ENCODE peak calls at places on chromosomes 4 and X, in eight cellular contexts. One of them, this sample, is unnamed.

GRCh38 chrX:12002876-12003275 is 135.4 kb upstream of the FRMPD4 start:
- DNase-seq in cerebellum: no peak
- DNase-seq in BJ: no peak
- DNase-seq in astrocyte of the hippocampus: peak
- DNase-seq in H54: no peak
- DNase-seq in stimulated activated CD4-positive, alpha-beta T cell treated with anti-CD3 and anti-CD28 coated beads, TNF-alpha, amount 100 ng/mL, for 48 hours: no peak
- DNase-seq in GM20000: no peak
- DNase-seq in hippocampal formation: no peak
- DNase-seq in this sample: no peak

GRCh38 chr4:76783836-76784235 is 114.1 kb downstream of the SOWAHB start:
- DNase-seq in hippocampal formation: no peak
- DNase-seq in astrocyte of the hippocampus: peak
- DNase-seq in BJ: no peak
- DNase-seq in stimulated activated CD4-positive, alpha-beta T cell treated with anti-CD3 and anti-CD28 coated beads, TNF-alpha, amount 100 ng/mL, for 48 hours: no peak
- DNase-seq in GM20000: no peak
- DNase-seq in cerebellum: no peak
- DNase-seq in H54: no peak
- DNase-seq in this sample: no peak

GRCh38 chr4:141346144-141346543 is 125.4 kb downstream of the ZNF330 start:
- DNase-seq in astrocyte of the hippocampus: peak
- DNase-seq in GM20000: peak
- DNase-seq in cerebellum: peak
- DNase-seq in H54: no peak
- DNase-seq in stimulated activated CD4-positive, alpha-beta T cell treated with anti-CD3 and anti-CD28 coated beads, TNF-alpha, amount 100 ng/mL, for 48 hours: no peak
- DNase-seq in BJ: no peak
- DNase-seq in hippocampal formation: no peak
- DNase-seq in this sample: no peak

GRCh38 chr4:26717332-26717731 is 133.4 kb downstream of the TBC1D19 start:
- DNase-seq in hippocampal formation: no peak
- DNase-seq in cerebellum: no peak
- DNase-seq in stimulated activated CD4-positive, alpha-beta T cell treated with anti-CD3 and anti-CD28 coated beads, TNF-alpha, amount 100 ng/mL, for 48 hours: no peak
- DNase-seq in H54: no peak
- DNase-seq in astrocyte of the hippocampus: no peak
- DNase-seq in GM20000: no peak
- DNase-seq in BJ: peak
- DNase-seq in this sample: no peak

GRCh38 chr4:106628616-106629606 is 260.3 kb upstream of the GIMD1 start:
- DNase-seq in astrocyte of the hippocampus: no peak
- DNase-seq in BJ: no peak
- DNase-seq in GM20000: no peak
- DNase-seq in hippocampal formation: no peak
- DNase-seq in H54: no peak
- DNase-seq in stimulated activated CD4-positive, alpha-beta T cell treated with anti-CD3 and anti-CD28 coated beads, TNF-alpha, amount 100 ng/mL, for 48 hours: no peak
- DNase-seq in cerebellum: no peak
- DNase-seq in this sample: no peak

GRCh38 chrX:48683411-48683982 is at the start of gene WAS:
- DNase-seq in BJ: no peak
- DNase-seq in astrocyte of the hippocampus: no peak
- DNase-seq in hippocampal formation: no peak
- DNase-seq in GM20000: peak
- DNase-seq in cerebellum: no peak
- DNase-seq in stimulated activated CD4-positive, alpha-beta T cell treated with anti-CD3 and anti-CD28 coated beads, TNF-alpha, amount 100 ng/mL, for 48 hours: peak
- DNase-seq in H54: no peak
- DNase-seq in this sample: no peak

GRCh38 chrX:39674771-39675553 is 422.8 kb downstream of the BCOR start:
- DNase-seq in hippocampal formation: no peak
- DNase-seq in stimulated activated CD4-positive, alpha-beta T cell treated with anti-CD3 and anti-CD28 coated beads, TNF-alpha, amount 100 ng/mL, for 48 hours: no peak
- DNase-seq in BJ: no peak
- DNase-seq in GM20000: no peak
- DNase-seq in astrocyte of the hippocampus: no peak
- DNase-seq in cerebellum: no peak
- DNase-seq in H54: no peak
- DNase-seq in this sample: no peak

GRCh38 chr4:121360496-121360895 is 20.3 kb downstream of the QRFPR start:
- DNase-seq in BJ: no peak
- DNase-seq in H54: no peak
- DNase-seq in astrocyte of the hippocampus: no peak
- DNase-seq in hippocampal formation: no peak
- DNase-seq in stimulated activated CD4-positive, alpha-beta T cell treated with anti-CD3 and anti-CD28 coated beads, TNF-alpha, amount 100 ng/mL, for 48 hours: no peak
- DNase-seq in GM20000: no peak
- DNase-seq in cerebellum: no peak
- DNase-seq in this sample: no peak

GRCh38 chr4:99852199-99852718 is 35.6 kb downstream of the DAPP1 start:
- DNase-seq in GM20000: peak
- DNase-seq in stimulated activated CD4-positive, alpha-beta T cell treated with anti-CD3 and anti-CD28 coated beads, TNF-alpha, amount 100 ng/mL, for 48 hours: no peak
- DNase-seq in cerebellum: no peak
- DNase-seq in hippocampal formation: no peak
- DNase-seq in H54: no peak
- DNase-seq in astrocyte of the hippocampus: no peak
- DNase-seq in BJ: no peak
- DNase-seq in this sample: no peak

GRCh38 chrX:6226053-6226645 is 2.5 kb downstream of the NLGN4X start:
- DNase-seq in GM20000: no peak
- DNase-seq in astrocyte of the hippocampus: peak
- DNase-seq in H54: no peak
- DNase-seq in BJ: no peak
- DNase-seq in hippocampal formation: peak
- DNase-seq in cerebellum: peak
- DNase-seq in stimulated activated CD4-positive, alpha-beta T cell treated with anti-CD3 and anti-CD28 coated beads, TNF-alpha, amount 100 ng/mL, for 48 hours: no peak
- DNase-seq in this sample: no peak

GRCh38 chr4:22987861-22988260 is 295.1 kb downstream of the GBA3 start:
- DNase-seq in hippocampal formation: no peak
- DNase-seq in H54: no peak
- DNase-seq in cerebellum: no peak
- DNase-seq in stimulated activated CD4-positive, alpha-beta T cell treated with anti-CD3 and anti-CD28 coated beads, TNF-alpha, amount 100 ng/mL, for 48 hours: no peak
- DNase-seq in GM20000: no peak
- DNase-seq in astrocyte of the hippocampus: peak
- DNase-seq in BJ: peak
- DNase-seq in this sample: no peak

GRCh38 chr4:110361921-110362320 is 114.0 kb upstream of the ENPEP start:
- DNase-seq in GM20000: no peak
- DNase-seq in stimulated activated CD4-positive, alpha-beta T cell treated with anti-CD3 and anti-CD28 coated beads, TNF-alpha, amount 100 ng/mL, for 48 hours: no peak
- DNase-seq in BJ: no peak
- DNase-seq in H54: peak
- DNase-seq in cerebellum: no peak
- DNase-seq in hippocampal formation: no peak
- DNase-seq in astrocyte of the hippocampus: peak
- DNase-seq in this sample: no peak

GRCh38 chr4:107757860-107758476 is 37.9 kb upstream of the PAPSS1 start:
- DNase-seq in hippocampal formation: no peak
- DNase-seq in GM20000: peak
- DNase-seq in cerebellum: peak
- DNase-seq in stimulated activated CD4-positive, alpha-beta T cell treated with anti-CD3 and anti-CD28 coated beads, TNF-alpha, amount 100 ng/mL, for 48 hours: no peak
- DNase-seq in astrocyte of the hippocampus: peak
- DNase-seq in BJ: no peak
- DNase-seq in H54: no peak
- DNase-seq in this sample: no peak

GRCh38 chr4:3071811-3072210 is 2.5 kb downstream of the HTT-AS start:
- DNase-seq in astrocyte of the hippocampus: no peak
- DNase-seq in BJ: no peak
- DNase-seq in GM20000: no peak
- DNase-seq in stimulated activated CD4-positive, alpha-beta T cell treated with anti-CD3 and anti-CD28 coated beads, TNF-alpha, amount 100 ng/mL, for 48 hours: no peak
- DNase-seq in H54: no peak
- DNase-seq in cerebellum: no peak
- DNase-seq in hippocampal formation: no peak
- DNase-seq in this sample: no peak

GRCh38 chr4:81257841-81258240 is 42.8 kb upstream of the PRKG2 start:
- DNase-seq in BJ: no peak
- DNase-seq in astrocyte of the hippocampus: no peak
- DNase-seq in H54: no peak
- DNase-seq in hippocampal formation: no peak
- DNase-seq in cerebellum: no peak
- DNase-seq in GM20000: no peak
- DNase-seq in stimulated activated CD4-positive, alpha-beta T cell treated with anti-CD3 and anti-CD28 coated beads, TNF-alpha, amount 100 ng/mL, for 48 hours: no peak
- DNase-seq in this sample: no peak

GRCh38 chrX:22329783-22330182 is 57.1 kb downstream of the CBLL2 start:
- DNase-seq in H54: no peak
- DNase-seq in cerebellum: no peak
- DNase-seq in stimulated activated CD4-positive, alpha-beta T cell treated with anti-CD3 and anti-CD28 coated beads, TNF-alpha, amount 100 ng/mL, for 48 hours: no peak
- DNase-seq in GM20000: no peak
- DNase-seq in hippocampal formation: no peak
- DNase-seq in BJ: no peak
- DNase-seq in astrocyte of the hippocampus: no peak
- DNase-seq in this sample: no peak

GRCh38 chr4:71209161-71209560 is 129.7 kb upstream of the SLC4A4 start:
- DNase-seq in hippocampal formation: no peak
- DNase-seq in BJ: peak
- DNase-seq in GM20000: no peak
- DNase-seq in astrocyte of the hippocampus: peak
- DNase-seq in stimulated activated CD4-positive, alpha-beta T cell treated with anti-CD3 and anti-CD28 coated beads, TNF-alpha, amount 100 ng/mL, for 48 hours: no peak
- DNase-seq in cerebellum: no peak
- DNase-seq in H54: no peak
- DNase-seq in this sample: no peak

GRCh38 chr4:61555789-61556188 is 355.7 kb downstream of the ADGRL3 start:
- DNase-seq in H54: no peak
- DNase-seq in GM20000: no peak
- DNase-seq in hippocampal formation: no peak
- DNase-seq in cerebellum: no peak
- DNase-seq in BJ: no peak
- DNase-seq in astrocyte of the hippocampus: peak
- DNase-seq in stimulated activated CD4-positive, alpha-beta T cell treated with anti-CD3 and anti-CD28 coated beads, TNF-alpha, amount 100 ng/mL, for 48 hours: no peak
- DNase-seq in this sample: no peak

GRCh38 chrX:139725720-139726119 is 17.8 kb upstream of the MCF2 start:
- DNase-seq in astrocyte of the hippocampus: no peak
- DNase-seq in hippocampal formation: no peak
- DNase-seq in cerebellum: no peak
- DNase-seq in GM20000: peak
- DNase-seq in H54: no peak
- DNase-seq in BJ: no peak
- DNase-seq in stimulated activated CD4-positive, alpha-beta T cell treated with anti-CD3 and anti-CD28 coated beads, TNF-alpha, amount 100 ng/mL, for 48 hours: no peak
- DNase-seq in this sample: no peak

GRCh38 chrX:97740886-97741285 is 857.2 kb downstream of the RPA4 start:
- DNase-seq in hippocampal formation: no peak
- DNase-seq in astrocyte of the hippocampus: peak
- DNase-seq in H54: no peak
- DNase-seq in GM20000: no peak
- DNase-seq in BJ: no peak
- DNase-seq in stimulated activated CD4-positive, alpha-beta T cell treated with anti-CD3 and anti-CD28 coated beads, TNF-alpha, amount 100 ng/mL, for 48 hours: no peak
- DNase-seq in cerebellum: no peak
- DNase-seq in this sample: no peak

GRCh38 chr4:151029537-151029936 is 14.5 kb upstream of the LRBA start:
- DNase-seq in GM20000: no peak
- DNase-seq in H54: no peak
- DNase-seq in hippocampal formation: no peak
- DNase-seq in astrocyte of the hippocampus: no peak
- DNase-seq in cerebellum: no peak
- DNase-seq in BJ: no peak
- DNase-seq in stimulated activated CD4-positive, alpha-beta T cell treated with anti-CD3 and anti-CD28 coated beads, TNF-alpha, amount 100 ng/mL, for 48 hours: no peak
- DNase-seq in this sample: no peak

GRCh38 chr4:165077034-165077578 is 23.4 kb downstream of the TRIM75 start:
- DNase-seq in astrocyte of the hippocampus: no peak
- DNase-seq in H54: no peak
- DNase-seq in stimulated activated CD4-positive, alpha-beta T cell treated with anti-CD3 and anti-CD28 coated beads, TNF-alpha, amount 100 ng/mL, for 48 hours: no peak
- DNase-seq in cerebellum: no peak
- DNase-seq in GM20000: no peak
- DNase-seq in hippocampal formation: no peak
- DNase-seq in BJ: no peak
- DNase-seq in this sample: no peak

GRCh38 chrX:10620121-10620699 is at the start of gene MID1:
- DNase-seq in GM20000: peak
- DNase-seq in hippocampal formation: peak
- DNase-seq in stimulated activated CD4-positive, alpha-beta T cell treated with anti-CD3 and anti-CD28 coated beads, TNF-alpha, amount 100 ng/mL, for 48 hours: no peak
- DNase-seq in H54: no peak
- DNase-seq in cerebellum: peak
- DNase-seq in astrocyte of the hippocampus: peak
- DNase-seq in BJ: no peak
- DNase-seq in this sample: peak

GRCh38 chr4:16682996-16683395 is 215.4 kb downstream of the LDB2 start:
- DNase-seq in H54: no peak
- DNase-seq in BJ: no peak
- DNase-seq in astrocyte of the hippocampus: no peak
- DNase-seq in stimulated activated CD4-positive, alpha-beta T cell treated with anti-CD3 and anti-CD28 coated beads, TNF-alpha, amount 100 ng/mL, for 48 hours: no peak
- DNase-seq in hippocampal formation: no peak
- DNase-seq in GM20000: no peak
- DNase-seq in cerebellum: no peak
- DNase-seq in this sample: no peak

This sample was measured in right lobe of liver.